ENCODE peak calls at places on chromosomes 6 and 20, in ten cellular contexts. J, S, B, M, I, O, C, E, F and Y are unnamed samples.

GRCh38 chr6:3825331-3825831 is 23.8 kb upstream of the FAM50B start:
- DNase-seq in J (no peak), M (peak), B (no peak), O (peak), F (no peak), E (peak), C (peak), S (no peak), I (peak), Y (no peak)

GRCh38 chr20:30168025-30168799 is 1089.3 kb upstream of the DEFB115 start:
- DNase-seq in E (no peak), B (no peak), C (no peak), I (no peak), O (no peak), S (peak), J (no peak), M (no peak), F (no peak), Y (peak)

GRCh38 chr6:16305788-16306187 is 67.4 kb downstream of the GMPR start:
- DNase-seq in J (peak), S (no peak), B (no peak), C (no peak), M (no peak), E (no peak), I (no peak), O (no peak), F (no peak), Y (no peak)

GRCh38 chr6:129146836-129147366 is 264.0 kb downstream of the LAMA2 start:
- DNase-seq in F (no peak), O (no peak), E (no peak), M (no peak), J (no peak), I (no peak), B (no peak), S (no peak), C (no peak), Y (no peak)

GRCh38 chr20:47790032-47790965 is 5.0 kb upstream of the SULF2 start:
- DNase-seq in I (no peak), S (no peak), F (no peak), O (peak), C (no peak), B (peak), J (no peak), M (no peak), E (no peak), Y (no peak)

GRCh38 chr20:53331151-53331973 is 262.3 kb downstream of the ZNF217 start:
- DNase-seq in I (peak), B (peak), M (peak), J (no peak), F (no peak), O (peak), S (no peak), C (no peak), E (no peak), Y (no peak)

GRCh38 chr6:68689910-68690309 is 54.8 kb downstream of the ADGRB3 start:
- DNase-seq in E (no peak), O (no peak), M (no peak), S (no peak), F (no peak), B (no peak), J (no peak), C (no peak), I (no peak), Y (no peak)

GRCh38 chr6:144063744-144064401 is 31.5 kb downstream of the SF3B5 start:
- DNase-seq in J (peak), S (peak), C (peak), E (peak), B (peak), F (peak), I (peak), O (peak), M (peak), Y (peak)

GRCh38 chr6:72787521-72788031 is 165.7 kb downstream of the KCNQ5 start:
- DNase-seq in J (no peak), C (no peak), E (no peak), S (no peak), O (peak), M (no peak), B (peak), F (no peak), I (peak), Y (no peak)

GRCh38 chr6:52697903-52698302 is 27.0 kb downstream of the TMEM14A start:
- DNase-seq in J (no peak), F (no peak), E (no peak), I (no peak), M (no peak), S (no peak), C (no peak), B (peak), O (peak), Y (no peak)

GRCh38 chr6:5231289-5231688 is 29.5 kb downstream of the LYRM4 start:
- DNase-seq in J (no peak), B (no peak), F (no peak), E (no peak), C (no peak), S (no peak), O (no peak), M (no peak), I (no peak), Y (no peak)

GRCh38 chr6:52693777-52694176 is 22.9 kb downstream of the TMEM14A start:
- DNase-seq in S (no peak), M (no peak), J (no peak), F (no peak), I (no peak), C (no peak), O (no peak), B (no peak), E (no peak), Y (no peak)

GRCh38 chr6:26251354-26252081 is 113.5 kb upstream of the BTN3A2 start:
- DNase-seq in E (no peak), F (no peak), M (no peak), C (no peak), O (peak), J (peak), S (peak), I (peak), B (peak), Y (peak)

GRCh38 chr6:29632789-29633531 is at the start of gene GABBR1:
- DNase-seq in O (peak), I (peak), F (peak), M (peak), E (peak), B (peak), C (peak), J (peak), S (peak), Y (peak)

GRCh38 chr20:22526512-22527012 is 57.8 kb downstream of the FOXA2 start:
- DNase-seq in C (no peak), I (no peak), F (no peak), J (no peak), S (no peak), B (no peak), M (no peak), O (no peak), E (no peak), Y (no peak)

GRCh38 chr6:155117266-155117665 is 122.2 kb downstream of the TIAM2 start:
- DNase-seq in M (no peak), I (no peak), J (no peak), S (no peak), O (peak), B (peak), C (no peak), F (no peak), E (no peak), Y (no peak)

GRCh38 chr20:18623156-18623555 is 35.3 kb downstream of the DTD1 start:
- DNase-seq in S (no peak), F (no peak), B (no peak), M (no peak), E (no peak), J (no peak), O (no peak), C (no peak), I (no peak), Y (no peak)

GRCh38 chr6:134097114-134097707 is 44.8 kb upstream of the SLC2A12 start:
- DNase-seq in M (peak), B (peak), O (peak), I (peak), C (peak), S (peak), J (peak), F (peak), E (no peak), Y (peak)

GRCh38 chr6:43719511-43719910 is 31.9 kb upstream of the MRPS18A start:
- DNase-seq in C (no peak), I (no peak), B (no peak), F (no peak), M (no peak), O (no peak), E (no peak), J (no peak), S (no peak), Y (no peak)

GRCh38 chr6:141269684-141270083 is 863.0 kb upstream of the GJE1 start:
- DNase-seq in M (no peak), S (no peak), C (no peak), J (no peak), F (no peak), B (no peak), I (no peak), O (no peak), E (no peak), Y (no peak)

GRCh38 chr6:166664135-166664534 is 37.1 kb upstream of the RPS6KA2 start:
- DNase-seq in J (no peak), M (no peak), S (no peak), O (no peak), F (no peak), E (no peak), B (no peak), C (no peak), I (no peak), Y (no peak)